ENCODE peak calls at places on chromosomes 6 and 20, in ten cellular contexts. W is T-helper 9 cell; A is NCI-H1092; L is kidney tubule cell; D is brain microvascular endothelial cell; I is CD8-positive, alpha-beta T cell; S is naive thymus-derived CD8-positive, alpha-beta T cell; P is BE2C; K is pancreas; X is spleen. C is an unnamed sample.

GRCh38 chr6:152874846-152875568 is 107.8 kb downstream of the FBXO5 start:
- DNase-seq in W (no peak), A (peak), L (no peak), D (no peak), I (no peak), S (no peak), P (no peak), K (no peak), X (no peak), C (no peak)

GRCh38 chr6:21764989-21765388 is 171.4 kb downstream of the SOX4 start:
- DNase-seq in W (no peak), A (no peak), L (no peak), D (no peak), I (no peak), S (no peak), P (no peak), K (no peak), X (no peak), C (no peak)

GRCh38 chr20:5774438-5774837 is 24.2 kb downstream of the SHLD1 start:
- DNase-seq in W (no peak), A (no peak), L (no peak), D (no peak), I (no peak), S (no peak), P (no peak), K (no peak), X (no peak), C (no peak)

GRCh38 chr6:110615723-110616122 is 139.3 kb upstream of the SLC22A16 start:
- DNase-seq in W (no peak), A (no peak), L (no peak), D (no peak), I (no peak), S (no peak), P (no peak), K (no peak), X (no peak), C (no peak)

GRCh38 chr20:62953839-62954703 is 1.6 kb downstream of the SLC17A9 start:
- DNase-seq in W (peak), A (peak), L (peak), D (peak), I (peak), S (peak), P (peak), K (peak), X (peak), C (no peak)

GRCh38 chr6:130708338-130708737 is 118.9 kb upstream of the SMLR1 start:
- DNase-seq in W (no peak), A (no peak), L (no peak), D (no peak), I (no peak), S (no peak), P (no peak), K (no peak), X (no peak), C (peak)

GRCh38 chr6:41671376-41671775 is 33.1 kb downstream of the MDFI start:
- DNase-seq in W (no peak), A (no peak), L (no peak), D (no peak), I (no peak), S (no peak), P (no peak), K (no peak), X (no peak), C (no peak)

GRCh38 chr20:62685781-62686555 is 22.7 kb upstream of the NTSR1 start:
- DNase-seq in W (no peak), A (peak), L (peak), D (no peak), I (no peak), S (no peak), P (peak), K (peak), X (peak), C (no peak)

GRCh38 chr6:37485259-37485658 is 14.4 kb downstream of the CCDC167 start:
- DNase-seq in W (no peak), A (no peak), L (no peak), D (no peak), I (no peak), S (no peak), P (peak), K (no peak), X (no peak), C (no peak)

GRCh38 chr6:150112233-150112632 is 30.6 kb upstream of the PPP1R14C start:
- DNase-seq in W (no peak), A (no peak), L (no peak), D (no peak), I (no peak), S (no peak), P (no peak), K (no peak), X (no peak), C (no peak)

GRCh38 chr20:24403410-24403809 is 66.0 kb upstream of the SYNDIG1 start:
- DNase-seq in W (no peak), A (no peak), L (no peak), D (no peak), I (no peak), S (no peak), P (no peak), K (no peak), X (no peak), C (no peak)

GRCh38 chr6:158604048-158604406 is 40.5 kb downstream of the DYNLT1 start:
- DNase-seq in W (no peak), A (no peak), L (no peak), D (no peak), I (no peak), S (no peak), P (no peak), K (no peak), X (no peak), C (no peak)

GRCh38 chr20:26209171-26209941 is 512.7 kb upstream of the ZNF337 start:
- DNase-seq in W (no peak), A (no peak), L (no peak), D (no peak), I (peak), S (peak), P (no peak), K (no peak), X (peak), C (no peak)

GRCh38 chr20:2626853-2627541 is 25.4 kb upstream of the NOP56 start:
- DNase-seq in W (no peak), A (no peak), L (peak), D (peak), I (no peak), S (no peak), P (peak), K (no peak), X (no peak), C (peak)

GRCh38 chr20:48846516-48847492 is 19.0 kb upstream of the PREX1 start:
- DNase-seq in W (no peak), A (no peak), L (no peak), D (no peak), I (no peak), S (no peak), P (peak), K (no peak), X (no peak), C (no peak)

GRCh38 chr20:62786100-62786499 is 10.2 kb upstream of the MRGBP start:
- DNase-seq in W (no peak), A (no peak), L (peak), D (no peak), I (no peak), S (no peak), P (no peak), K (no peak), X (no peak), C (no peak)

GRCh38 chr6:8174571-8174970 is 72.2 kb upstream of the EEF1E1 start:
- DNase-seq in W (no peak), A (no peak), L (no peak), D (no peak), I (no peak), S (no peak), P (no peak), K (no peak), X (no peak), C (no peak)

GRCh38 chr20:51022803-51023616 is at the start of gene KCNG1:
- DNase-seq in W (no peak), A (no peak), L (peak), D (peak), I (no peak), S (no peak), P (peak), K (peak), X (peak), C (peak)

GRCh38 chr6:116371384-116372209 is 850 bp downstream of the DSE start:
- DNase-seq in W (peak), A (no peak), L (peak), D (peak), I (peak), S (no peak), P (peak), K (peak), X (peak), C (peak)

GRCh38 chr6:20350215-20350614 is 51.5 kb upstream of the E2F3 start:
- DNase-seq in W (no peak), A (no peak), L (no peak), D (peak), I (no peak), S (no peak), P (no peak), K (no peak), X (no peak), C (no peak)

GRCh38 chr6:155123520-155123919 is 128.4 kb downstream of the TIAM2 start:
- DNase-seq in W (no peak), A (no peak), L (no peak), D (no peak), I (no peak), S (no peak), P (no peak), K (no peak), X (no peak), C (no peak)

GRCh38 chr6:55239099-55239498 is 64.8 kb downstream of the HCRTR2 start:
- DNase-seq in W (no peak), A (no peak), L (peak), D (no peak), I (no peak), S (no peak), P (no peak), K (peak), X (no peak), C (peak)

GRCh38 chr6:141988954-141989705 is 143.6 kb upstream of the GJE1 start:
- DNase-seq in W (peak), A (no peak), L (peak), D (peak), I (no peak), S (peak), P (no peak), K (no peak), X (no peak), C (peak)

GRCh38 chr20:58417418-58417817 is 28.4 kb downstream of the VAPB start:
- DNase-seq in W (no peak), A (no peak), L (no peak), D (no peak), I (no peak), S (no peak), P (no peak), K (no peak), X (no peak), C (no peak)

GRCh38 chr20:63105211-63106107 is 98.7 kb upstream of the BHLHE23 start:
- DNase-seq in W (no peak), A (no peak), L (no peak), D (no peak), I (no peak), S (no peak), P (no peak), K (no peak), X (peak), C (no peak)

GRCh38 chr6:31715022-31715683 is at the start of gene LY6G6D:
- DNase-seq in W (no peak), A (no peak), L (no peak), D (no peak), I (no peak), S (no peak), P (no peak), K (no peak), X (no peak), C (no peak)

GRCh38 chr6:7761047-7761446 is 35.1 kb downstream of the BMP6 start:
- DNase-seq in W (no peak), A (no peak), L (no peak), D (no peak), I (no peak), S (no peak), P (no peak), K (no peak), X (no peak), C (no peak)

GRCh38 chr20:46844965-46845364 is 49.7 kb upstream of the EYA2 start:
- DNase-seq in W (no peak), A (no peak), L (no peak), D (no peak), I (no peak), S (no peak), P (no peak), K (no peak), X (no peak), C (no peak)

GRCh38 chr6:131107166-131107565 is 28.1 kb upstream of the AKAP7 start:
- DNase-seq in W (no peak), A (no peak), L (peak), D (peak), I (no peak), S (no peak), P (no peak), K (no peak), X (no peak), C (no peak)

GRCh38 chr20:49594143-49594928 is 26.4 kb upstream of the PTGIS start:
- DNase-seq in W (no peak), A (no peak), L (no peak), D (peak), I (no peak), S (no peak), P (no peak), K (no peak), X (no peak), C (no peak)

GRCh38 chr6:75621846-75622245 is 20.2 kb downstream of the SENP6 start:
- DNase-seq in W (no peak), A (no peak), L (no peak), D (no peak), I (no peak), S (no peak), P (no peak), K (no peak), X (no peak), C (no peak)

GRCh38 chr6:71419954-71420692 is 131.5 kb downstream of the OGFRL1 start:
- DNase-seq in W (no peak), A (no peak), L (peak), D (no peak), I (no peak), S (no peak), P (peak), K (peak), X (peak), C (no peak)

GRCh38 chr20:64107736-64108457 is 532 bp upstream of the NPBWR2 start:
- DNase-seq in W (no peak), A (no peak), L (no peak), D (no peak), I (no peak), S (no peak), P (no peak), K (no peak), X (peak), C (no peak)

GRCh38 chr6:7389162-7389450 is 436 bp downstream of the CAGE1 start:
- DNase-seq in W (no peak), A (no peak), L (peak), D (peak), I (no peak), S (no peak), P (no peak), K (no peak), X (no peak), C (peak)

GRCh38 chr20:24497851-24498250 is 28.4 kb downstream of the SYNDIG1 start:
- DNase-seq in W (no peak), A (peak), L (peak), D (peak), I (no peak), S (no peak), P (peak), K (peak), X (no peak), C (peak)

GRCh38 chr6:8589941-8590676 is 154.8 kb upstream of the SLC35B3 start:
- DNase-seq in W (no peak), A (no peak), L (peak), D (no peak), I (no peak), S (no peak), P (no peak), K (no peak), X (no peak), C (peak)